ENCODE peak calls at places on chromosomes 4 and X, in seven cellular contexts. T is HFFc6; K is HuH-7; P is activated T-cell treated with anti-CD3 and anti-CD28 coated beads, Interleukin-2, amount 50 U/mL, for 72 hours; H is AG10803; D is activated T-helper 2 cell treated with anti-CD3 and anti-CD28 coated beads, Interferon-gamma antibody, Interleukin-2, Interleukin-4, amounts not matched to agents 10 μg/mL and 5 μg/mL and 100 μg/mL, durations not matched to agents 14 hours and 24 hours and 36 hours; F is stimulated activated naive CD8-positive, alpha-beta T cell treated with anti-CD3 and anti-CD28 coated beads, Interleukin-15, amount 100 ng/mL, for 72 hours. L is an unnamed sample.

GRCh38 chr4:81818385-81818784 is 346.7 kb upstream of the RASGEF1B start:
- DNase-seq in T (no peak), K (no peak), P (no peak), H (no peak), D (no peak), F (no peak), L (no peak)

GRCh38 chr4:102437111-102437510 is 64.0 kb upstream of the NFKB1 start:
- DNase-seq in T (no peak), K (no peak), P (no peak), H (no peak), D (no peak), F (no peak), L (no peak)

GRCh38 chr4:109946120-109946519 is 33.4 kb downstream of the EGF start:
- DNase-seq in T (no peak), K (no peak), P (no peak), H (no peak), D (no peak), F (no peak), L (no peak)

GRCh38 chrX:78199851-78200250 is 60.4 kb upstream of the TAF9B start:
- DNase-seq in T (no peak), K (no peak), P (no peak), H (peak), D (no peak), F (no peak), L (no peak)

GRCh38 chr4:56128231-56128630 is 179.5 kb downstream of the CEP135 start:
- DNase-seq in T (no peak), K (no peak), P (no peak), H (peak), D (no peak), F (no peak), L (no peak)

GRCh38 chr4:17347445-17347844 is 164.4 kb downstream of the QDPR start:
- DNase-seq in T (peak), K (peak), P (peak), H (peak), D (no peak), F (peak), L (no peak)

GRCh38 chr4:69025191-69025998 is 70.9 kb upstream of the UGT2B7 start:
- DNase-seq in T (no peak), K (peak), P (no peak), H (no peak), D (no peak), F (no peak), L (no peak)

GRCh38 chrX:37685452-37686347 is at the start of gene XK:
- DNase-seq in T (no peak), K (no peak), P (peak), H (no peak), D (peak), F (peak), L (no peak)

GRCh38 chrX:33171071-33171470 is 40.3 kb downstream of the DMD start:
- DNase-seq in T (no peak), K (no peak), P (no peak), H (no peak), D (no peak), F (no peak), L (no peak)

GRCh38 chr4:2995546-2996265 is 32.3 kb downstream of the GRK4 start:
- DNase-seq in T (no peak), K (no peak), P (no peak), H (no peak), D (no peak), F (no peak), L (no peak)

GRCh38 chr4:73520821-73521220 is 39.3 kb downstream of the AFM start:
- DNase-seq in T (no peak), K (no peak), P (no peak), H (peak), D (no peak), F (no peak), L (no peak)

GRCh38 chr4:15544196-15544730 is 74.6 kb downstream of the CC2D2A start:
- DNase-seq in T (no peak), K (no peak), P (no peak), H (no peak), D (no peak), F (no peak), L (no peak)

GRCh38 chr4:117096462-117096861 is 11.1 kb upstream of the TRAM1L1 start:
- DNase-seq in T (no peak), K (no peak), P (no peak), H (no peak), D (no peak), F (no peak), L (no peak)

GRCh38 chrX:68831405-68832100 is 2.7 kb downstream of the EFNB1 start:
- DNase-seq in T (no peak), K (no peak), P (no peak), H (no peak), D (no peak), F (no peak), L (no peak)

GRCh38 chrX:18424482-18425198 is 768 bp upstream of the CDKL5 start:
- DNase-seq in T (peak), K (no peak), P (peak), H (peak), D (peak), F (peak), L (no peak)

GRCh38 chr4:97720869-97721432 is 422.3 kb downstream of the STPG2 start:
- DNase-seq in T (no peak), K (no peak), P (no peak), H (no peak), D (no peak), F (no peak), L (no peak)

GRCh38 chr4:132540268-132540667 is 608.8 kb upstream of the PCDH10 start:
- DNase-seq in T (no peak), K (no peak), P (no peak), H (no peak), D (no peak), F (no peak), L (no peak)

GRCh38 chr4:111991797-111992196 is 153.5 kb upstream of the FAM241A start:
- DNase-seq in T (peak), K (no peak), P (no peak), H (peak), D (no peak), F (no peak), L (no peak)

GRCh38 chr4:87089368-87089767 is 131.1 kb downstream of the KLHL8 start:
- DNase-seq in T (no peak), K (no peak), P (no peak), H (no peak), D (no peak), F (no peak), L (no peak)